ENCODE peak calls at places on chromosome 1, in six cellular contexts. T, H, W, G, B and O are unnamed samples.

GRCh38 chr1:1264868-1265272 is 8.8 kb downstream of the UBE2J2 start:
- DNase-seq in T (no peak), H (no peak), W (peak), G (no peak), B (no peak), O (no peak)

GRCh38 chr1:232923739-232924386 is 26.5 kb upstream of the NTPCR start:
- DNase-seq in T (no peak), H (peak), W (peak), G (no peak), B (no peak), O (no peak)

GRCh38 chr1:153531638-153532037 is 4.2 kb downstream of the S100A6 start:
- DNase-seq in T (no peak), H (no peak), W (no peak), G (peak), B (no peak), O (peak)

GRCh38 chr1:27360159-27361043 is 6.4 kb downstream of the MAP3K6 start:
- DNase-seq in T (peak), H (peak), W (peak), G (no peak), B (no peak), O (no peak)

GRCh38 chr1:166972193-166972592 is 3.1 kb downstream of the ILDR2 start:
- DNase-seq in T (no peak), H (no peak), W (no peak), G (no peak), B (no peak), O (no peak)

GRCh38 chr1:62429581-62429980 is 7.3 kb upstream of the USP1 start:
- DNase-seq in T (no peak), H (no peak), W (no peak), G (no peak), B (no peak), O (no peak)

GRCh38 chr1:151210830-151211229 is 12.5 kb downstream of the PIP5K1A start:
- DNase-seq in T (no peak), H (no peak), W (no peak), G (no peak), B (no peak), O (no peak)

GRCh38 chr1:17369466-17369865 is 2.5 kb upstream of the PADI6 start:
- DNase-seq in T (no peak), H (no peak), W (no peak), G (no peak), B (no peak), O (no peak)

GRCh38 chr1:15950302-15950701 is 25.6 kb downstream of the ZBTB17 start:
- DNase-seq in T (no peak), H (peak), W (peak), G (no peak), B (no peak), O (no peak)

GRCh38 chr1:93977546-93977945 is 68.3 kb upstream of the GCLM start:
- DNase-seq in T (no peak), H (no peak), W (no peak), G (no peak), B (no peak), O (no peak)

GRCh38 chr1:230809205-230809990 is 58.9 kb downstream of the C1orf198 start:
- DNase-seq in T (no peak), H (no peak), W (no peak), G (no peak), B (no peak), O (no peak)

GRCh38 chr1:212261361-212261929 is 23.8 kb upstream of the PPP2R5A start:
- DNase-seq in T (no peak), H (no peak), W (no peak), G (no peak), B (no peak), O (no peak)

GRCh38 chr1:34985063-34985770 is at the start of gene TMEM35B:
- DNase-seq in T (peak), H (peak), W (peak), G (peak), B (no peak), O (peak)